ENCODE peak calls at places on chromosome 18, in ten cellular contexts. One of them, this sample, is unnamed.

GRCh38 chr18:44900627-44901026 is 219.9 kb downstream of the SETBP1 start:
- DNase-seq in sigmoid colon: no peak
- DNase-seq in NB4: no peak
- DNase-seq in fibroblast of mammary gland: no peak
- DNase-seq in AG04450: no peak
- DNase-seq in WERI-Rb-1: no peak
- DNase-seq in HCT116: no peak
- DNase-seq in OCI-LY7: no peak
- DNase-seq in left ventricle myocardium inferior: no peak
- DNase-seq in fibroblast of villous mesenchyme: no peak
- DNase-seq in this sample: peak; percentile 23

GRCh38 chr18:35244671-35245070 is 3.8 kb downstream of the ZNF397 start:
- DNase-seq in sigmoid colon: no peak
- DNase-seq in NB4: no peak
- DNase-seq in fibroblast of mammary gland: no peak
- DNase-seq in AG04450: no peak
- DNase-seq in WERI-Rb-1: no peak
- DNase-seq in HCT116: no peak
- DNase-seq in OCI-LY7: no peak
- DNase-seq in left ventricle myocardium inferior: no peak
- DNase-seq in fibroblast of villous mesenchyme: no peak
- DNase-seq in this sample: no peak

GRCh38 chr18:50700245-50701165 is 119.3 kb downstream of the MRO start:
- DNase-seq in sigmoid colon: peak; percentile 33
- DNase-seq in NB4: no peak
- DNase-seq in fibroblast of mammary gland: no peak
- DNase-seq in AG04450: no peak
- DNase-seq in WERI-Rb-1: no peak
- DNase-seq in HCT116: no peak
- DNase-seq in OCI-LY7: no peak
- DNase-seq in left ventricle myocardium inferior: no peak
- DNase-seq in fibroblast of villous mesenchyme: no peak
- DNase-seq in this sample: no peak

GRCh38 chr18:79380816-79381806 is 14.6 kb upstream of the NFATC1 start:
- DNase-seq in sigmoid colon: peak; percentile 84
- DNase-seq in NB4: peak; percentile 67
- DNase-seq in fibroblast of mammary gland: peak; percentile 41
- DNase-seq in AG04450: no peak
- DNase-seq in WERI-Rb-1: peak; percentile 87
- DNase-seq in HCT116: no peak
- DNase-seq in OCI-LY7: peak; percentile 50
- DNase-seq in left ventricle myocardium inferior: peak; percentile 65
- DNase-seq in fibroblast of villous mesenchyme: peak; percentile 50
- DNase-seq in this sample: peak; percentile 38

GRCh38 chr18:38693085-38693484 is 1127.5 kb upstream of the CELF4 start:
- DNase-seq in sigmoid colon: no peak
- DNase-seq in NB4: no peak
- DNase-seq in fibroblast of mammary gland: no peak
- DNase-seq in AG04450: no peak
- DNase-seq in WERI-Rb-1: no peak
- DNase-seq in HCT116: no peak
- DNase-seq in OCI-LY7: no peak
- DNase-seq in left ventricle myocardium inferior: no peak
- DNase-seq in fibroblast of villous mesenchyme: no peak
- DNase-seq in this sample: no peak

GRCh38 chr18:24176727-24177416 is 38.0 kb downstream of the CABYR start:
- DNase-seq in sigmoid colon: peak; percentile 83
- DNase-seq in NB4: peak; percentile 57
- DNase-seq in fibroblast of mammary gland: peak; percentile 60
- DNase-seq in AG04450: peak; percentile 10
- DNase-seq in WERI-Rb-1: peak; percentile 67
- DNase-seq in HCT116: peak; percentile 35
- DNase-seq in OCI-LY7: peak; percentile 68
- DNase-seq in left ventricle myocardium inferior: peak; percentile 42
- DNase-seq in fibroblast of villous mesenchyme: peak; percentile 56
- DNase-seq in this sample: peak; percentile 51

GRCh38 chr18:80192653-80193385 is 54.5 kb downstream of the PARD6G start:
- DNase-seq in sigmoid colon: no peak
- DNase-seq in NB4: no peak
- DNase-seq in fibroblast of mammary gland: no peak
- DNase-seq in AG04450: no peak
- DNase-seq in WERI-Rb-1: no peak
- DNase-seq in HCT116: no peak
- DNase-seq in OCI-LY7: no peak
- DNase-seq in left ventricle myocardium inferior: no peak
- DNase-seq in fibroblast of villous mesenchyme: no peak
- DNase-seq in this sample: no peak

GRCh38 chr18:46474487-46475366 is 182.3 kb downstream of the LOXHD1 start:
- DNase-seq in sigmoid colon: no peak
- DNase-seq in NB4: no peak
- DNase-seq in fibroblast of mammary gland: no peak
- DNase-seq in AG04450: no peak
- DNase-seq in WERI-Rb-1: no peak
- DNase-seq in HCT116: no peak
- DNase-seq in OCI-LY7: no peak
- DNase-seq in left ventricle myocardium inferior: no peak
- DNase-seq in fibroblast of villous mesenchyme: no peak
- DNase-seq in this sample: no peak

GRCh38 chr18:51654441-51655326 is 457.2 kb upstream of the MEX3C start:
- DNase-seq in sigmoid colon: no peak
- DNase-seq in NB4: no peak
- DNase-seq in fibroblast of mammary gland: no peak
- DNase-seq in AG04450: no peak
- DNase-seq in WERI-Rb-1: no peak
- DNase-seq in HCT116: no peak
- DNase-seq in OCI-LY7: no peak
- DNase-seq in left ventricle myocardium inferior: no peak
- DNase-seq in fibroblast of villous mesenchyme: no peak
- DNase-seq in this sample: no peak

GRCh38 chr18:30512872-30513271 is 529.7 kb downstream of the DSC3 start:
- DNase-seq in sigmoid colon: no peak
- DNase-seq in NB4: no peak
- DNase-seq in fibroblast of mammary gland: no peak
- DNase-seq in AG04450: no peak
- DNase-seq in WERI-Rb-1: no peak
- DNase-seq in HCT116: no peak
- DNase-seq in OCI-LY7: no peak
- DNase-seq in left ventricle myocardium inferior: no peak
- DNase-seq in fibroblast of villous mesenchyme: no peak
- DNase-seq in this sample: no peak

GRCh38 chr18:49819768-49820662 is 6.7 kb upstream of the ACAA2 start:
- DNase-seq in sigmoid colon: no peak
- DNase-seq in NB4: peak; percentile 23
- DNase-seq in fibroblast of mammary gland: no peak
- DNase-seq in AG04450: no peak
- DNase-seq in WERI-Rb-1: no peak
- DNase-seq in HCT116: no peak
- DNase-seq in OCI-LY7: no peak
- DNase-seq in left ventricle myocardium inferior: no peak
- DNase-seq in fibroblast of villous mesenchyme: peak; percentile 41
- DNase-seq in this sample: no peak

GRCh38 chr18:23528580-23529472 is 25.5 kb downstream of the RMC1 start:
- DNase-seq in sigmoid colon: peak; percentile 77
- DNase-seq in NB4: peak; percentile 48
- DNase-seq in fibroblast of mammary gland: peak; percentile 93
- DNase-seq in AG04450: no peak
- DNase-seq in WERI-Rb-1: no peak
- DNase-seq in HCT116: no peak
- DNase-seq in OCI-LY7: no peak
- DNase-seq in left ventricle myocardium inferior: peak; percentile 52
- DNase-seq in fibroblast of villous mesenchyme: peak; percentile 97
- DNase-seq in this sample: peak; percentile 84

GRCh38 chr18:35030234-35030989 is 10.8 kb upstream of the MAPRE2 start:
- DNase-seq in sigmoid colon: no peak
- DNase-seq in NB4: no peak
- DNase-seq in fibroblast of mammary gland: no peak
- DNase-seq in AG04450: no peak
- DNase-seq in WERI-Rb-1: no peak
- DNase-seq in HCT116: no peak
- DNase-seq in OCI-LY7: peak; percentile 28
- DNase-seq in left ventricle myocardium inferior: no peak
- DNase-seq in fibroblast of villous mesenchyme: no peak
- DNase-seq in this sample: no peak

GRCh38 chr18:70072678-70073077 is 125.0 kb upstream of the CD226 start:
- DNase-seq in sigmoid colon: no peak
- DNase-seq in NB4: no peak
- DNase-seq in fibroblast of mammary gland: peak; percentile 42
- DNase-seq in AG04450: peak; percentile 11
- DNase-seq in WERI-Rb-1: no peak
- DNase-seq in HCT116: no peak
- DNase-seq in OCI-LY7: no peak
- DNase-seq in left ventricle myocardium inferior: no peak
- DNase-seq in fibroblast of villous mesenchyme: peak; percentile 46
- DNase-seq in this sample: peak; percentile 47

GRCh38 chr18:5892772-5893431 is 2.4 kb downstream of the TMEM200C start:
- DNase-seq in sigmoid colon: no peak
- DNase-seq in NB4: no peak
- DNase-seq in fibroblast of mammary gland: no peak
- DNase-seq in AG04450: no peak
- DNase-seq in WERI-Rb-1: no peak
- DNase-seq in HCT116: no peak
- DNase-seq in OCI-LY7: no peak
- DNase-seq in left ventricle myocardium inferior: no peak
- DNase-seq in fibroblast of villous mesenchyme: no peak
- DNase-seq in this sample: no peak

GRCh38 chr18:5894613-5895299 is 566 bp downstream of the TMEM200C start:
- DNase-seq in sigmoid colon: peak; percentile 59
- DNase-seq in NB4: no peak
- DNase-seq in fibroblast of mammary gland: no peak
- DNase-seq in AG04450: no peak
- DNase-seq in WERI-Rb-1: peak; percentile 8
- DNase-seq in HCT116: no peak
- DNase-seq in OCI-LY7: no peak
- DNase-seq in left ventricle myocardium inferior: peak; percentile 12
- DNase-seq in fibroblast of villous mesenchyme: no peak
- DNase-seq in this sample: no peak

GRCh38 chr18:5894215-5894612 is 1.1 kb downstream of the TMEM200C start:
- DNase-seq in sigmoid colon: no peak
- DNase-seq in NB4: no peak
- DNase-seq in fibroblast of mammary gland: no peak
- DNase-seq in AG04450: no peak
- DNase-seq in WERI-Rb-1: no peak
- DNase-seq in HCT116: no peak
- DNase-seq in OCI-LY7: no peak
- DNase-seq in left ventricle myocardium inferior: no peak
- DNase-seq in fibroblast of villous mesenchyme: no peak
- DNase-seq in this sample: no peak

GRCh38 chr18:5895886-5896740 is 791 bp upstream of the TMEM200C start:
- DNase-seq in sigmoid colon: peak; percentile 74
- DNase-seq in NB4: no peak
- DNase-seq in fibroblast of mammary gland: no peak
- DNase-seq in AG04450: no peak
- DNase-seq in WERI-Rb-1: peak; percentile 23
- DNase-seq in HCT116: no peak
- DNase-seq in OCI-LY7: no peak
- DNase-seq in left ventricle myocardium inferior: peak; percentile 18
- DNase-seq in fibroblast of villous mesenchyme: no peak
- DNase-seq in this sample: no peak

DNA sequence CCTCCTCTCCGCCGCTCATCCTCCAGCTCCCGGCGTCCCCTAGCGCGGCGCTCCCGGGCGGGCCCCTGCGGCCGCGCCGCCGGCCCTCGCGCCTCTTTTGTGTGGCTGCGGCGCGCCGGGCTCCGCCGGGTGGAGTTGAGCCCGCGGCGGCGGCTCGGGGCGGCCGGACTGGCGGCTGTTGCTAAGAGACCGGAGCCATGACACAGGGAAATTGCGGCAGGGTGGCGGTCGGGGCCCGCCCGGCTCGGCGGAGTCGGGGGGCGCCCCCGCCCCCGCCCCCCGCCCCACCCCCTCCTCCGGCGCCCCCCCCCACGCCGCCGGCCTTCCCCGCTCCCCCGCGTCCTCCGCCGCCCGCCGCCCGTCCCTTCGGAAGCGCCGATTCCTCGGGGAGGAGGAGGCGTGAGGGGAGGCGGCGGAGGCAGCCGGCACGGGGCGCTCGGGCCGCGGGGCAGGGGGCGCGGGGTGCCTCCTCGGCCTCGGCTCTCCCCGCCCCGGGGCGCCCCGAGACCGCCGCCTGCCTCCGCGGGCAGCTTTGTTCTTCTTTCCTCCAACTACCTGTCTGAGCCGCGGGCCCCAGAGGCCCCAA is at the start of gene TMEM200C:
- DNase-seq in sigmoid colon: peak; percentile 66
- DNase-seq in NB4: no peak
- DNase-seq in fibroblast of mammary gland: no peak
- DNase-seq in AG04450: no peak
- DNase-seq in WERI-Rb-1: peak; percentile 11
- DNase-seq in HCT116: no peak
- DNase-seq in OCI-LY7: no peak
- DNase-seq in left ventricle myocardium inferior: peak; percentile 18
- DNase-seq in fibroblast of villous mesenchyme: no peak
- DNase-seq in this sample: no peak
- H3K4me3 ChIP-seq in sigmoid colon: peak within 1 kb of the TSS; percentile 50
- H3K4me3 ChIP-seq in NB4: no peak within 1 kb of the TSS
- H3K4me3 ChIP-seq in fibroblast of mammary gland: no peak within 1 kb of the TSS
- H3K4me3 ChIP-seq in AG04450: peak within 1 kb of the TSS; percentile 74
- H3K4me3 ChIP-seq in WERI-Rb-1: peak within 1 kb of the TSS; percentile 33
- H3K4me3 ChIP-seq in HCT116: no peak within 1 kb of the TSS
- H3K4me3 ChIP-seq in OCI-LY7: no peak within 1 kb of the TSS
- H3K4me3 ChIP-seq in left ventricle myocardium inferior: peak within 1 kb of the TSS; percentile 64
- H3K4me3 ChIP-seq in fibroblast of villous mesenchyme: no peak within 1 kb of the TSS
- H3K4me3 ChIP-seq in this sample: no peak within 1 kb of the TSS

GRCh38 chr18:43277164-43277600 is at the start of gene SYT4:
- DNase-seq in sigmoid colon: no peak
- DNase-seq in NB4: peak; percentile 1
- DNase-seq in fibroblast of mammary gland: peak; percentile 36
- DNase-seq in AG04450: no peak
- DNase-seq in WERI-Rb-1: peak; percentile 84
- DNase-seq in HCT116: no peak
- DNase-seq in OCI-LY7: no peak
- DNase-seq in left ventricle myocardium inferior: peak; percentile 26
- DNase-seq in fibroblast of villous mesenchyme: peak; percentile 32
- DNase-seq in this sample: peak; percentile 33
- TF ChIP-seq CTCF in sigmoid colon: no peak
- TF ChIP-seq CTCF in NB4: no peak
- TF ChIP-seq CTCF in fibroblast of mammary gland: no peak
- TF ChIP-seq CTCF in AG04450: no peak
- TF ChIP-seq CTCF in WERI-Rb-1: no peak
- TF ChIP-seq CTCF in HCT116: no peak
- TF ChIP-seq CTCF in OCI-LY7: no peak
- TF ChIP-seq CTCF in left ventricle myocardium inferior: no peak
- TF ChIP-seq CTCF in fibroblast of villous mesenchyme: no peak
- TF ChIP-seq CTCF in this sample: no peak

GRCh38 chr18:55403555-55403954 is 184.4 kb downstream of the TCF4 start:
- DNase-seq in sigmoid colon: no peak
- DNase-seq in NB4: no peak
- DNase-seq in fibroblast of mammary gland: no peak
- DNase-seq in AG04450: no peak
- DNase-seq in WERI-Rb-1: no peak
- DNase-seq in HCT116: no peak
- DNase-seq in OCI-LY7: no peak
- DNase-seq in left ventricle myocardium inferior: no peak
- DNase-seq in fibroblast of villous mesenchyme: no peak
- DNase-seq in this sample: peak; percentile 43
- H3K4me3 ChIP-seq in sigmoid colon: peak overlapping the region; percentile 40
- H3K4me3 ChIP-seq in NB4: no peak overlapping the region
- H3K4me3 ChIP-seq in fibroblast of mammary gland: no peak overlapping the region
- H3K4me3 ChIP-seq in AG04450: no peak overlapping the region
- H3K4me3 ChIP-seq in WERI-Rb-1: no peak overlapping the region
- H3K4me3 ChIP-seq in HCT116: no peak overlapping the region
- H3K4me3 ChIP-seq in OCI-LY7: no peak overlapping the region
- H3K4me3 ChIP-seq in left ventricle myocardium inferior: peak overlapping the region; percentile 55
- H3K4me3 ChIP-seq in fibroblast of villous mesenchyme: peak overlapping the region; percentile 55
- H3K4me3 ChIP-seq in this sample: peak overlapping the region; percentile 66

GRCh38 chr18:60676807-60677206 is 304.2 kb upstream of the MC4R start:
- DNase-seq in sigmoid colon: no peak
- DNase-seq in NB4: peak; percentile 6
- DNase-seq in fibroblast of mammary gland: no peak
- DNase-seq in AG04450: no peak
- DNase-seq in WERI-Rb-1: peak; percentile 56
- DNase-seq in HCT116: no peak
- DNase-seq in OCI-LY7: no peak
- DNase-seq in left ventricle myocardium inferior: no peak
- DNase-seq in fibroblast of villous mesenchyme: no peak
- DNase-seq in this sample: no peak
- TF ChIP-seq CTCF in sigmoid colon: no peak
- TF ChIP-seq CTCF in NB4: no peak
- TF ChIP-seq CTCF in fibroblast of mammary gland: no peak
- TF ChIP-seq CTCF in AG04450: no peak
- TF ChIP-seq CTCF in WERI-Rb-1: peak; percentile 65
- TF ChIP-seq CTCF in HCT116: peak; percentile 34
- TF ChIP-seq CTCF in OCI-LY7: no peak
- TF ChIP-seq CTCF in left ventricle myocardium inferior: no peak
- TF ChIP-seq CTCF in fibroblast of villous mesenchyme: no peak
- TF ChIP-seq CTCF in this sample: no peak